ENCODE peak calls at places on chromosomes 3 and 15, in six cellular contexts. G is right lobe of liver, U is K562, Z is tibial nerve, A is vagina, F is breast epithelium. W is an unnamed sample.

GRCh38 chr3:153595186-153595815 is 433.3 kb downstream of the RAP2B start:
- DNase-seq in Z (no peak), G (no peak), U (peak), A (no peak), F (no peak), W (no peak)

GRCh38 chr15:34578283-34578674 is 5.2 kb downstream of the GOLGA8B start:
- DNase-seq in G (no peak), A (no peak), F (no peak), U (no peak), Z (no peak), W (no peak)

GRCh38 chr3:112477891-112478290 is 21.4 kb downstream of the BTLA start:
- DNase-seq in G (no peak), F (no peak), U (no peak), Z (no peak), A (no peak), W (no peak)

GRCh38 chr15:70605606-70606410 is 157.6 kb downstream of the UACA start:
- DNase-seq in F (peak), U (no peak), A (no peak), G (no peak), Z (peak), W (no peak)

GRCh38 chr15:57676578-57676977 is 29.9 kb upstream of the POLR2M start:
- DNase-seq in A (no peak), F (no peak), U (no peak), G (no peak), Z (no peak), W (no peak)

GRCh38 chr3:24513463-24513862 is 18.8 kb upstream of the THRB start:
- DNase-seq in Z (no peak), U (no peak), G (no peak), A (no peak), F (no peak), W (no peak)

GRCh38 chr15:62951481-62951880 is 91.1 kb upstream of the TPM1 start:
- DNase-seq in A (no peak), G (no peak), Z (no peak), U (no peak), F (no peak), W (no peak)

GRCh38 chr3:71380096-71380495 is 203.4 kb downstream of the FOXP1 start:
- DNase-seq in U (no peak), F (no peak), Z (no peak), G (no peak), A (no peak), W (no peak)

GRCh38 chr3:107525101-107525953 is 2.6 kb downstream of the BBX start:
- DNase-seq in Z (no peak), G (peak), U (peak), A (no peak), F (no peak), W (no peak)

GRCh38 chr15:77027697-77028450 is 32.9 kb downstream of the PSTPIP1 start:
- DNase-seq in A (no peak), Z (peak), F (no peak), U (peak), G (peak), W (no peak)

DNA sequence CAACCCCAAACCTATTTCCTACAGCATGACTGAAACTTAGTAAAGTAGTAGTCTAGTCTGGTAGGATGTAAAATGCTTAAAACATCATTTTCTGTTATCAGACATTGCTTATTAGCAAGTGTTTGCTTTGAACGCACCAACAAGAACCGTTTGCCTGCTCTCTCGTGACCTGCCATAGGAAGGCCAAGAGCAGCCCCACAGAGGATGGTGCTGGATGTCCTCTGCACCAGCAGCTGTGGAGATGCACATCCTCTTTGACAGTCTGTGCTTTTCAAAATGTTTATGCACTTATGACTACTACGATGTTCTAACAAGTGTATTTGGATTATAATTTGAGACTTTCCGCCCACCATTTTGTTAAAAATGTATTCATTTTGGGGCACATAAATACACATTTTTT is 59.6 kb downstream of the PDE8A start:
- DNase-seq in G (no peak), F (no peak), Z (no peak), A (no peak), U (no peak), W (no peak)
- H3K27ac ChIP-seq in G (no peak), F (no peak), Z (no peak), A (no peak), U (no peak), W (no peak)

GRCh38 chr3:141632779-141633374 is 105.2 kb upstream of the RNF7 start:
- DNase-seq in F (no peak), G (no peak), U (no peak), A (no peak), Z (no peak), W (no peak)
- TF ChIP-seq POLR2A in F (no peak), G (no peak), U (no peak), A (no peak), Z (no peak), W (no peak)

DNA sequence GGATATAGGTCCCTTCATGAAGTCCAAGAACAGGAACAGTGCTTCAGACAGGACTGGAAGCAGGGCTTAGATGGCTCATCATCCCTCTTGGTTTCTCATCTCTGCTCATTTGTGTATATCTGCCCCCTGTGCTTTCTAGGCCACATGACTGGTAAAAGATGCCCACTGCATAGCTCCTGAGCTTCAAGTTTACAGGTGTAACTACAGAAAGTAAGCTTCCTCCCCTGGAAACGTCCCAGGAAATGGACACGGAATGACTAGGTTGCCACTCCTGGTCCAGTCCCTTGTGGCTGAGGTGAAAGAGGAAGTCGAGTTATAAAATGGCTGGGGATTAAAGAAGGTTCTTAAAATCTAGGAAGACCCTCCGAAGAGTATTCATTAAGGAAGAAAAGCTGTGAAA is 32.5 kb downstream of the MYO5A start:
- DNase-seq in A (no peak), F (no peak), U (no peak), Z (no peak), G (no peak), W (no peak)
- H3K27ac ChIP-seq in A (no peak), F (no peak), U (no peak), Z (no peak), G (no peak), W (peak)

DNA sequence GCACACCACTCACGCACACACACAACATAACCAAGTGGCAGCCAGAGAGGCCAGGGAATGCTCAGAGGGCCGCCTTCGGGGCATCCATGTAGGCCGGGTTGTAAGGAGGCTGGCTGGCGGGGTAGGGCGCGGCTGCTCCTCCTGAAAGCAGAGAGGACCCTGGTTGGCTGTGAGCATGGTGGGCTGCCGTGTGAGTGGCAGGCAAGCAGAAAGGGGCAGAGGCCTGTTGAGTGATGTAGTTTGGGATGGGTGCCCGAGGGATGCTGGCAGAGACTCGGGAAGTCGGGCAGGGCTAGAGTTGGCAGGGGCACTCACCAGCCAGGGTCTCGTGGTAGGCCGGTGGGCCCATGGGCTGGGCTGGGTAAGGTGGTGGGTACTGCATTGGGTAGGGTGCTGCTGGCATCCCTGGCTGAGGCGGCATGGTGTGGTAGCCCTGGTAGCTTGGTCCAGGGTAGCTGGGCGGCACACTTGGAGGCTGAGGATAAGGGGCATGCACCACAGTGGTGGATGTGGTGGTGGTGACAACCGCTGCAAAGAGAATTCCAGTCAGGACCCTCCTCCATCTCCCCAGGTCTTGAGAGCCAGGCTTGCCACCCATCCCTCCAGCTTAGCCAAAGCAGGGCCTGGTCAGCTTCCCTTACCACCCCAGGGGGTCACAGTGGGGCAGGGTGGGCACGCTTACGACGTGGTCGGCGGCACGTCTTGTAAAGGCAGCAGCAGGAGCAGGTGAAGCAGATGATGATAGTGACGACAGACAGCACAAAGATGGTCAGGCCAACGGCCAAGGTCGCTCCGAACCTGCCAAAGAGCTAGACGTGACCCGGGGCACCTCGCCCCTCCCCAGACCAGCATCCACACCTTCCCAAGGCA is 22.7 kb downstream of the ATRIP start:
- DNase-seq in Z (no peak), U (no peak), F (no peak), A (no peak), G (no peak), W (no peak)
- TF ChIP-seq POLR2A in Z (no peak), U (no peak), F (no peak), A (no peak), G (no peak), W (no peak)